ENCODE peak calls at places on chromosomes 3 and 15, in eight cellular contexts. K is psoas muscle; W is suprapubic skin; H is IMR-90; S is CD8-positive, alpha-beta T cell; Q is colonic mucosa; N is upper lobe of right lung; E is HCT116. G is an unnamed sample. For H3K4me1, the result is how much of the 10 kb centered on the place peaks cover.

GRCh38 chr3:38549957-38550840 is 54.1 kb downstream of the EXOG start:
- DNase-seq in K (no peak), W (peak), H (no peak), S (no peak), Q (peak), N (no peak), E (no peak), G (no peak)

GRCh38 chr15:25701716-25702465 is 161.2 kb downstream of the ATP10A start:
- DNase-seq in K (no peak), W (peak), H (peak), S (no peak), Q (no peak), N (peak), E (no peak), G (no peak)

GRCh38 chr3:168025076-168025475 is 70.6 kb downstream of the GOLIM4 start:
- DNase-seq in K (no peak), W (no peak), H (peak), S (no peak), Q (no peak), N (no peak), E (no peak), G (no peak)

GRCh38 chr15:37981781-37982180 is 47.3 kb downstream of the TMCO5A start:
- DNase-seq in K (no peak), W (no peak), H (peak), S (no peak), Q (no peak), N (no peak), E (peak), G (no peak)

GRCh38 chr3:16066975-16067374 is 107.5 kb upstream of the GALNT15 start:
- DNase-seq in K (no peak), W (no peak), H (peak), S (no peak), Q (no peak), N (no peak), E (no peak), G (no peak)

GRCh38 chr3:159898147-159898546 is 90.5 kb upstream of the IL12A start:
- DNase-seq in K (no peak), W (no peak), H (no peak), S (no peak), Q (no peak), N (no peak), E (no peak), G (no peak)

GRCh38 chr15:72800819-72801481 is 17.4 kb upstream of the ADPGK start:
- DNase-seq in K (no peak), W (no peak), H (peak), S (no peak), Q (no peak), N (no peak), E (no peak), G (no peak)

GRCh38 chr3:149706905-149707304 is 45.4 kb downstream of the COMMD2 start:
- DNase-seq in K (no peak), W (no peak), H (peak), S (no peak), Q (no peak), N (no peak), E (no peak), G (no peak)

GRCh38 chr15:72835289-72835890 is 51.8 kb upstream of the ADPGK start:
- DNase-seq in K (no peak), W (peak), H (no peak), S (no peak), Q (peak), N (no peak), E (peak), G (no peak)

GRCh38 chr15:63601026-63601726 is 4.0 kb downstream of the FBXL22 start:
- DNase-seq in K (peak), W (no peak), H (peak), S (peak), Q (peak), N (peak), E (no peak), G (peak)
- H3K4me1 ChIP-seq in K (under half), W (half or more), H (under half), S (under half), Q (under half), N (under half), E (under half), G (half or more)

DNA sequence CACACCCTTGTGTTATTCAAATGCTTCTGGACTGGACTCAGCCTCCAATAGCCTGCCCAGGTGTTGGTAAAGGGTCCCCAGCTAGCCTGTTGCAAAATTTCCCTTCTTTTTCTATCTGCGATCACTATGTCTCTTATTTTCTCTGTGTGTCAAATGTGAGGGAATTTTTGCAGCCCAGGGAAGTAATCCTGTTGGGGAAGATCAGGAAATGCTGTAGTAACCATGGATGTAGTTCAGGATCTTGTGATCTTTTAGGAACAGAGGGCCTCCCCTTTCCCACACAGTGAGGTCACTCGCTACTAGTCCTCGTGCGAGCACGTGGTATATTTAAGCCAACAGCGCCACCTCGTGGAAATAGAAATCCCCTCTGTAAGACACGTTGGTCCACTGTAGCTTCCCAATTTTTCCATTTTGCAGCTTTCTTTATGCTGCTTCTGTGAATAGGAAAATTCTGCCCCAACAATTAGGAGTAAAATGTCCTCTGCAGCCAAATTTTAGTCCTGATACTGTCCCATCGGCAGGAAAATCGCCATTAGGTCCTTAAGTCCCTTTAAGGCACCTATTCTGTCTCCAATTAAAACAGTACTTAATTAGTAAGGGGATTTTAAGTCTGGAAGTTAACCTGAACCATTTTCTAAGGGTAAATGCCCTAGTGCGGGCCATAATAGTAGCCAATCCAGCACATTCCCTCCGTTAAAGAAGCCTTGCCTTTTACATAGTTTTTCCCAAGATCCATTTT is 4.0 kb upstream of the SMCO1 start:
- DNase-seq in K (peak), W (no peak), H (peak), S (peak), Q (peak), N (no peak), E (peak), G (peak)
- TF ChIP-seq CTCF in K (peak), W (peak), H (peak), S (peak), Q (peak), N (peak), E (peak), G (peak)

GRCh38 chr15:48581221-48581620 is 64.3 kb downstream of the FBN1 start:
- DNase-seq in K (no peak), W (no peak), H (no peak), S (no peak), Q (no peak), N (no peak), E (no peak), G (no peak)
- H3K4me1 ChIP-seq in K (under half), W (under half), H (under half), S (under half), Q (under half), N (under half), E (under half), G (under half)

GRCh38 chr3:144059481-144059880 is 87.9 kb downstream of the DIPK2A start:
- DNase-seq in K (no peak), W (no peak), H (no peak), S (no peak), Q (no peak), N (no peak), E (no peak), G (no peak)

GRCh38 chr3:144055604-144056003 is 84.0 kb downstream of the DIPK2A start:
- DNase-seq in K (no peak), W (no peak), H (peak), S (no peak), Q (no peak), N (no peak), E (no peak), G (no peak)

GRCh38 chr3:144060881-144061280 is 89.3 kb downstream of the DIPK2A start:
- DNase-seq in K (no peak), W (no peak), H (no peak), S (no peak), Q (no peak), N (no peak), E (no peak), G (peak)

GRCh38 chr3:144054766-144055165 is 83.1 kb downstream of the DIPK2A start:
- DNase-seq in K (no peak), W (no peak), H (no peak), S (no peak), Q (no peak), N (no peak), E (no peak), G (no peak)

GRCh38 chr3:144058713-144059112 is 87.1 kb downstream of the DIPK2A start:
- DNase-seq in K (no peak), W (no peak), H (no peak), S (no peak), Q (no peak), N (no peak), E (no peak), G (no peak)
- TF ChIP-seq CTCF in K (no peak), W (no peak), H (no peak), S (no peak), Q (no peak), N (no peak), E (no peak), G (no peak)

DNA sequence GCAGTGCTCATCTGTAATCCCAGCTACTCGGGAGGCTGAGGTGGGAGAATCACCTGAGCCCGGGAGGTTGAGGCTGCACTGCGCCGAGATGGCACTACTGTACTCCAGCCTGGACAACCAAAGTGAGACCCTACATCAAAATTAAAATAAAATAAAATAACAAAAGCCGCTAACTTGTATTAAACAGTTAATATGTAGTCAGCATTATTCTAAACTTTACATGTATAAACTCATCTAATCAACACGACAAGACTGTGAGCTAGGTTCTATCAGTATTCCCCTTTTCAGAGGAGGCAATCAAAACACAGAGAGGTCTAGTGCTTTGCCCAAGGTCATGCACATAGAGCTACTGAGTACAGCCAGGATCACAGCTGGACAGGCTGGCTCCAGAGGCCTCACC is 111.7 kb upstream of the LINGO1 start:
- DNase-seq in K (no peak), W (no peak), H (no peak), S (no peak), Q (no peak), N (no peak), E (no peak), G (no peak)
- H3K4me1 ChIP-seq in K (under half), W (under half), H (under half), S (under half), Q (under half), N (under half), E (under half), G (under half)

GRCh38 chr15:71069693-71070092 is 45.6 kb upstream of the THSD4 start:
- DNase-seq in K (no peak), W (no peak), H (no peak), S (no peak), Q (no peak), N (no peak), E (no peak), G (no peak)
- TF ChIP-seq CTCF in K (no peak), W (no peak), H (no peak), S (no peak), Q (no peak), N (no peak), E (no peak), G (no peak)

GRCh38 chr15:57135800-57136199 is 217.4 kb downstream of the TCF12 start:
- DNase-seq in K (no peak), W (no peak), H (no peak), S (no peak), Q (no peak), N (no peak), E (no peak), G (no peak)

GRCh38 chr15:57134877-57135276 is 216.4 kb downstream of the TCF12 start:
- DNase-seq in K (no peak), W (no peak), H (no peak), S (no peak), Q (no peak), N (no peak), E (no peak), G (no peak)

GRCh38 chr15:57129064-57129463 is 210.6 kb downstream of the TCF12 start:
- DNase-seq in K (no peak), W (no peak), H (no peak), S (no peak), Q (no peak), N (no peak), E (no peak), G (no peak)

GRCh38 chr15:57130956-57131355 is 212.5 kb downstream of the TCF12 start:
- DNase-seq in K (no peak), W (no peak), H (no peak), S (no peak), Q (no peak), N (no peak), E (no peak), G (no peak)

DNA sequence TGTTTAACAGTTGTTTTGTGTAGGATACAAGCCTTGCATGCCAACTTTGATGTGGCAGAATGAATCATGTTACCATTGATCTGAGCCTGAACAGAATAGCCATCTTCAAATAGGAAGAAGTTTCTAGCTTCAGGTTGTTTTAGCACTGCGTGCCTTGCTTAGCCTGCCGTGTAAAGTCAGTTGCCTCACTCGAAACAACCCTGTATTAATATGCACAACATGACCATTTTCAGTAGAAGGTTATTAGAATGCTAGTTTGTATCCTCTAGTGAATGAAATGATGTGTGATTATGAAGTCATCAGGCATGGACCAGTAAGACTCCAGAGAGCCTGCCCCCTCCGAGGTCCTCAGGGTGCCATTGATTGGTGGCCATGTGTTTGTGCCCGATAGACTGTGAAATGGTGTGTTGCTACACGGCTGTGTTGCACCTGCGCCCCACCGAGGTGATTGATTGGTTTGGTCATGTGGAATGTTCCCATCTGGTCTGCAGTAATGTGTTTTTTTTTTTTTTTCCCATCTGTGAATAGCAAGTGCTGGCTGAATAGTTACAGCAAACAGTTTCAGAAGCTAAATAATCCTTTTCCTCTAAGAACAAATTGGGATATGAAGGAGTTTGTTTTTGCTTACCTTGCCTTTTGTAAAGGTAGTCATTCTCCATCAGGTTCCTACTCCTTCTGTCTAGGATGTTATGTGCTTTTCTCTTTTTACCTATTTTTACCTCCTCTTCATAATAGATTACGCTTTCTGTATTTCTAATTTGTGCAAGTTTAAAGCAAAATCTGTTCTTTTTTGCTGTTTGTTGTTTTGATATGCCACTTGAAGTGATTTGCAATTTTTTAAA is 214.9 kb downstream of the TCF12 start:
- DNase-seq in K (peak), W (no peak), H (peak), S (no peak), Q (no peak), N (no peak), E (no peak), G (no peak)
- H3K4me1 ChIP-seq in K (under half), W (under half), H (under half), S (under half), Q (under half), N (under half), E (under half), G (under half)

DNA sequence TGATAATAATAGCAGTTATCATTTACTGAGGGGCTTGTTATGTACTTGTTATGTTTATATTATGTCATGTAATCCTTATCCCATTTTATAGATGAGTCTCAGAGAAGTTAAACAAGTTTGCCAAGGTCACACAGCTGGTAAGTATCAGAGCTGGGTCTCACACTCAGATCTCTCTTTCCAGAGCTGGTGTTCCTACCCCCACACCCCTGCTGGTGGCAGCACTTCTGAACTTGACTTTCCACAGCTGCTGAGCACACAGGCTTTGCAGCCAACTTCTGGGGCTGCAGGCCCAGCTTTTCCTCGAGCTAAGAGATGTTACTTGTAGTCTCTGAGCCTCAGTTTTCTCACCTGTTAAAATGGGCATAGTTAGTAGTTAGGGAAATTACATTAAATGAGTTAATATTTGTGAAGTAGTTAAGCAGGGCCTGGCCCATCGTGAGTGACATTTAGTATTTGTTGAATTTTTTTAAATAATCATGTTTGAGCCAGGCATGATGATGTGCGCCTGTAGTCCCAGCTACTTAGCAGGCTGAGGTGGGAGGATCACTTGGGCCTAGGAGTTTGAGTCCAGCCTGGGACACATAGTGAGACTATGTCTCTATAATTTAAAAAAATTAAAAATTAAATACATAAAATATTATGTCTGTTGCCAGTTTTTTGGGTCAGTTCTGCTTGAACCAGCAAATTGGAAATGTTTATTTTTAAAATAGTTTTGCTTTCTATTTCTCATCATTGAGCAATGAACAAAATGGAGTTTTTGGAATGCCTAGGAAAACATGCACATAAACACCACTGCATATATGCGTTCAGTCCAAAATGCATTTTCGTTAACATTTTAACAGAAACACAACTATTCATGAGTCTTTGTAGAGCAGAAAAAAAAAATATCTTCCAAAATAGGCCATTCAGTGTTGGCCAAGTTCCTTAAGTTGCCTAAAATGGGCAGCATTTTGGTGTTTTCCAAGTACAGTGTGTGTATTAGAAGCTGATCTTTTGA is 87.3 kb downstream of the SMAD6 start:
- DNase-seq in K (no peak), W (no peak), H (peak), S (no peak), Q (no peak), N (peak), E (no peak), G (no peak)
- TF ChIP-seq CTCF in K (peak), W (no peak), H (peak), S (no peak), Q (no peak), N (peak), E (peak), G (peak)

G was measured in left lung.